ENCODE peak calls at places on chromosomes 11 and 22, in seven cellular contexts. Q, N, C, S, D, L and J are unnamed samples.

GRCh38 chr22:19713650-19714319 is 518 bp upstream of the SEPTIN5 start:
- DNase-seq in L (no peak), C (peak; percentile 52), N (peak; percentile 56), S (no peak), D (no peak), Q (peak; percentile 50), J (peak; percentile 77)

GRCh38 chr22:28102413-28102812 is 183.4 kb upstream of the PITPNB start:
- DNase-seq in C (no peak), S (no peak), D (no peak), L (no peak), Q (no peak), N (no peak), J (no peak)

GRCh38 chr22:24177456-24177855 is 3.8 kb upstream of the SUSD2 start:
- DNase-seq in S (no peak), N (no peak), Q (no peak), C (no peak), L (no peak), D (no peak), J (no peak)

GRCh38 chr11:66570117-66570825 is 1.9 kb upstream of the CTSF start:
- DNase-seq in C (no peak), L (no peak), S (no peak), Q (no peak), D (no peak), N (no peak), J (no peak)

GRCh38 chr11:2665747-2666710 is 33.8 kb downstream of the KCNQ1OT1 start:
- DNase-seq in N (no peak), L (no peak), S (no peak), D (no peak), Q (no peak), C (no peak), J (no peak)

GRCh38 chr22:46833228-46833627 is 70.8 kb downstream of the TBC1D22A start:
- DNase-seq in N (no peak), C (peak; percentile 67), Q (no peak), L (peak; percentile 13), S (no peak), D (no peak), J (peak; percentile 37)

GRCh38 chr11:43810929-43811596 is 69.6 kb upstream of the ALKBH3 start:
- DNase-seq in C (no peak), Q (no peak), L (no peak), N (no peak), S (no peak), D (no peak), J (no peak)

GRCh38 chr11:60994450-60995135 is 23.1 kb downstream of the CD6 start:
- DNase-seq in N (no peak), S (no peak), C (no peak), L (no peak), D (no peak), Q (no peak), J (no peak)

GRCh38 chr11:66069715-66070603 is at the start of gene PACS1:
- DNase-seq in Q (peak; percentile 92), S (peak; percentile 50), C (peak; percentile 73), L (peak; percentile 86), D (peak; percentile 88), N (peak; percentile 86), J (peak; percentile 96)

GRCh38 chr11:117084992-117085391 is 13.2 kb downstream of the SIK3 start:
- DNase-seq in L (no peak), N (no peak), S (no peak), D (no peak), Q (no peak), C (no peak), J (no peak)

GRCh38 chr11:130166457-130166784 is 6.8 kb downstream of the ST14 start:
- DNase-seq in D (peak; percentile 20), C (no peak), Q (no peak), N (no peak), S (no peak), L (peak; percentile 91), J (no peak)

GRCh38 chr11:85718991-85719807 is 33.2 kb upstream of the CCDC89 start:
- DNase-seq in D (no peak), C (peak; percentile 35), S (no peak), N (peak; percentile 61), L (peak; percentile 100), Q (peak; percentile 69), J (peak; percentile 72)

GRCh38 chr11:67468835-67469811 is at the start of gene TMEM134:
- DNase-seq in C (peak; percentile 92), S (peak; percentile 86), N (peak; percentile 97), L (peak; percentile 90), D (peak; percentile 97), Q (peak; percentile 96), J (peak; percentile 94)

GRCh38 chr22:31556627-31557203 is 60.4 kb downstream of the SFI1 start:
- DNase-seq in D (peak; percentile 18), L (peak; percentile 45), C (no peak), Q (no peak), N (no peak), S (no peak), J (no peak)

GRCh38 chr11:5196067-5196466 is 4.4 kb downstream of the OR51V1 start:
- DNase-seq in D (no peak), L (no peak), N (no peak), Q (no peak), C (peak; percentile 20), S (no peak), J (no peak)

GRCh38 chr11:45653277-45653676 is 12.1 kb downstream of the CHST1 start:
- DNase-seq in Q (peak; percentile 6), D (no peak), S (no peak), L (no peak), C (no peak), N (no peak), J (no peak)

GRCh38 chr11:122100222-122101080 is 15.6 kb downstream of the BLID start:
- DNase-seq in S (no peak), C (peak; percentile 54), N (peak; percentile 76), L (peak; percentile 85), Q (peak; percentile 72), D (no peak), J (peak; percentile 55)

GRCh38 chr11:90465553-90465952 is 242.7 kb upstream of the CHORDC1 start:
- DNase-seq in Q (no peak), C (no peak), S (no peak), D (no peak), L (no peak), N (no peak), J (no peak)

GRCh38 chr11:32088117-32088941 is 2.5 kb upstream of the RCN1 start:
- DNase-seq in C (no peak), L (peak; percentile 91), S (no peak), N (no peak), D (peak; percentile 46), Q (peak; percentile 88), J (peak; percentile 89)

GRCh38 chr11:44524751-44525171 is 40.7 kb upstream of the CD82 start:
- DNase-seq in Q (no peak), L (no peak), S (no peak), C (no peak), N (no peak), D (no peak), J (no peak)

GRCh38 chr11:72721689-72722049 is 30.5 kb downstream of the ARAP1 start:
- DNase-seq in N (peak; percentile 64), L (peak; percentile 30), C (no peak), Q (no peak), D (peak; percentile 11), S (no peak), J (peak; percentile 77)

GRCh38 chr22:45096256-45096907 is 67.3 kb upstream of the NUP50 start:
- DNase-seq in D (peak; percentile 67), N (no peak), L (peak; percentile 64), C (peak; percentile 74), S (peak; percentile 26), Q (peak; percentile 57), J (peak; percentile 62)

GRCh38 chr11:83990160-83990733 is 704.1 kb upstream of the CCDC90B start:
- DNase-seq in S (no peak), D (no peak), L (no peak), C (no peak), Q (no peak), N (peak; percentile 38), J (peak; percentile 56)

GRCh38 chr11:109940816-109941215 is 152.4 kb upstream of the ZC3H12C start:
- DNase-seq in N (no peak), C (no peak), L (peak; percentile 87), Q (no peak), S (no peak), D (no peak), J (no peak)

GRCh38 chr11:12232160-12232559 is 121.8 kb downstream of the MICAL2 start:
- DNase-seq in D (no peak), C (no peak), Q (peak; percentile 19), N (no peak), S (no peak), L (peak; percentile 20), J (no peak)

GRCh38 chr22:33969052-33969451 is 48.8 kb upstream of the LARGE1 start:
- DNase-seq in D (no peak), Q (no peak), L (no peak), N (no peak), C (no peak), S (no peak), J (no peak)

GRCh38 chr11:121936781-121937447 is 179.1 kb downstream of the BLID start:
- DNase-seq in Q (no peak), L (peak; percentile 71), S (no peak), N (no peak), C (no peak), D (no peak), J (no peak)

GRCh38 chr11:70530629-70531185 is 132.4 kb downstream of the CTTN start:
- DNase-seq in C (no peak), N (peak; percentile 15), L (no peak), S (no peak), D (no peak), Q (peak; percentile 14), J (peak; percentile 21)

GRCh38 chr11:131845255-131845654 is 474.8 kb downstream of the NTM start:
- DNase-seq in S (no peak), N (no peak), D (no peak), Q (no peak), C (peak; percentile 59), L (no peak), J (no peak)

GRCh38 chr22:36331912-36332622 is 55.7 kb downstream of the MYH9 start:
- DNase-seq in L (peak; percentile 80), D (peak; percentile 91), N (peak; percentile 85), Q (peak; percentile 91), S (no peak), C (no peak), J (peak; percentile 94)

GRCh38 chr11:79807506-79807905 is 366.7 kb upstream of the TENM4 start:
- DNase-seq in Q (no peak), L (no peak), D (no peak), C (no peak), N (no peak), S (no peak), J (no peak)

GRCh38 chr11:19905280-19905853 is 192.7 kb downstream of the NAV2 start:
- DNase-seq in Q (no peak), D (no peak), S (no peak), C (no peak), L (peak; percentile 48), N (no peak), J (no peak)

GRCh38 chr11:116544721-116545120 is 228.1 kb downstream of the BUD13 start:
- DNase-seq in L (no peak), Q (peak; percentile 20), C (no peak), S (no peak), D (no peak), N (no peak), J (no peak)